ENCODE peak calls at places on chromosomes 5 and 9, in seven cellular contexts. One of them, this sample, is unnamed.
A peak's percentile ranks its signal among the peaks of the same experiment; 100 is the strongest.

GRCh38 chr9:2134391-2134790 is 119.2 kb downstream of the SMARCA2 start:
- DNase-seq in H1: no peak
- DNase-seq in mucosa of descending colon: no peak
- DNase-seq in left lung: no peak
- DNase-seq in heart left ventricle: no peak
- DNase-seq in colonic mucosa: no peak
- DNase-seq in IMR-90: peak; percentile 45
- DNase-seq in this sample: no peak

GRCh38 chr9:111474385-111474784 is 9.8 kb downstream of the ECPAS start:
- DNase-seq in left lung: no peak
- DNase-seq in H1: no peak
- DNase-seq in mucosa of descending colon: no peak
- DNase-seq in colonic mucosa: no peak
- DNase-seq in heart left ventricle: no peak
- DNase-seq in IMR-90: no peak
- DNase-seq in this sample: no peak

GRCh38 chr9:89850633-89851325 is 246.0 kb downstream of the GADD45G start:
- DNase-seq in left lung: no peak
- DNase-seq in H1: no peak
- DNase-seq in heart left ventricle: no peak
- DNase-seq in colonic mucosa: peak; percentile 60
- DNase-seq in mucosa of descending colon: no peak
- DNase-seq in IMR-90: peak; percentile 34
- DNase-seq in this sample: no peak

GRCh38 chr5:1118738-1119137 is 6.9 kb upstream of the SLC12A7 start:
- DNase-seq in left lung: no peak
- DNase-seq in mucosa of descending colon: peak; percentile 82
- DNase-seq in colonic mucosa: peak; percentile 84
- DNase-seq in IMR-90: no peak
- DNase-seq in H1: no peak
- DNase-seq in heart left ventricle: peak; percentile 64
- DNase-seq in this sample: peak; percentile 87

GRCh38 chr9:95336281-95336680 is 18.8 kb upstream of the FANCC start:
- DNase-seq in left lung: no peak
- DNase-seq in heart left ventricle: no peak
- DNase-seq in H1: no peak
- DNase-seq in IMR-90: no peak
- DNase-seq in colonic mucosa: no peak
- DNase-seq in mucosa of descending colon: no peak
- DNase-seq in this sample: no peak

GRCh38 chr9:134492281-134492691 is 149.3 kb upstream of the COL5A1 start:
- DNase-seq in left lung: no peak
- DNase-seq in H1: no peak
- DNase-seq in colonic mucosa: peak; percentile 38
- DNase-seq in IMR-90: peak; percentile 91
- DNase-seq in mucosa of descending colon: peak; percentile 41
- DNase-seq in heart left ventricle: no peak
- DNase-seq in this sample: peak; percentile 78

GRCh38 chr9:130368631-130369103 is 76.1 kb upstream of the ASS1 start:
- DNase-seq in left lung: no peak
- DNase-seq in colonic mucosa: no peak
- DNase-seq in heart left ventricle: no peak
- DNase-seq in mucosa of descending colon: no peak
- DNase-seq in IMR-90: no peak
- DNase-seq in H1: no peak
- DNase-seq in this sample: no peak

GRCh38 chr9:128787583-128788156 is 617 bp downstream of the TBC1D13 start:
- DNase-seq in IMR-90: no peak
- DNase-seq in left lung: peak; percentile 51
- DNase-seq in heart left ventricle: no peak
- DNase-seq in colonic mucosa: peak; percentile 51
- DNase-seq in mucosa of descending colon: no peak
- DNase-seq in H1: no peak
- DNase-seq in this sample: peak; percentile 39

GRCh38 chr5:150142800-150143724 is 12.6 kb downstream of the PDGFRB start:
- DNase-seq in heart left ventricle: peak; percentile 73
- DNase-seq in H1: no peak
- DNase-seq in left lung: no peak
- DNase-seq in mucosa of descending colon: peak; percentile 78
- DNase-seq in colonic mucosa: peak; percentile 59
- DNase-seq in IMR-90: peak; percentile 98
- DNase-seq in this sample: peak; percentile 69

GRCh38 chr9:129822825-129823162 is 1.1 kb downstream of the TOR1A start:
- DNase-seq in IMR-90: no peak
- DNase-seq in left lung: no peak
- DNase-seq in heart left ventricle: no peak
- DNase-seq in mucosa of descending colon: no peak
- DNase-seq in colonic mucosa: no peak
- DNase-seq in H1: no peak
- DNase-seq in this sample: peak; percentile 22

GRCh38 chr5:1299961-1300360 is 5.1 kb upstream of the TERT start:
- DNase-seq in IMR-90: no peak
- DNase-seq in H1: no peak
- DNase-seq in left lung: no peak
- DNase-seq in mucosa of descending colon: no peak
- DNase-seq in colonic mucosa: no peak
- DNase-seq in heart left ventricle: no peak
- DNase-seq in this sample: no peak

GRCh38 chr5:176360894-176361436 is 599 bp downstream of the KIAA1191 start:
- DNase-seq in heart left ventricle: no peak
- DNase-seq in H1: no peak
- DNase-seq in left lung: no peak
- DNase-seq in IMR-90: peak; percentile 4
- DNase-seq in mucosa of descending colon: no peak
- DNase-seq in colonic mucosa: peak; percentile 48
- DNase-seq in this sample: peak; percentile 38

GRCh38 chr5:171543486-171543885 is 124.0 kb downstream of the FGF18 start:
- DNase-seq in colonic mucosa: no peak
- DNase-seq in H1: no peak
- DNase-seq in left lung: no peak
- DNase-seq in IMR-90: peak; percentile 22
- DNase-seq in heart left ventricle: no peak
- DNase-seq in mucosa of descending colon: no peak
- DNase-seq in this sample: no peak

DNA sequence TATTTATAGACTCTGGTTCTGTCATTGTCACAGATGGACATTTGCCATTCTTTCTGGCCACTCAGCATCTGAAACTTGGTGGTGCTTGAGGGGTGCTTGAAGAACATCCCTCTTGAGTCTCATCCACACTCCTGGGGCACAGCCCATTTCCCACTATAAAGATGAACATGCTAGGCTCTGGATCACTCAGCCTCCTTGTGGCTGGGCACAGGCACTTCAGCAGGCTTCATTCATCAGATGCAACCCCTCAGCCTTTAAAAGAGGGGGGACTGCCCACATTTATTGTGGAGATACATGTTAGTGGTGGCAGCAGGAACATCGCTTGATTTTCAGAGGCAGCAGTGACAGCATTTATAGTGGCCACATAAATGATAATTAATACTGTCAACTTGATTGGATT is 124.7 kb upstream of the NIPBL start:
- DNase-seq in H1: no peak
- DNase-seq in mucosa of descending colon: no peak
- DNase-seq in heart left ventricle: no peak
- DNase-seq in colonic mucosa: no peak
- DNase-seq in IMR-90: no peak
- DNase-seq in left lung: no peak
- DNase-seq in this sample: no peak
- TF ChIP-seq CTCF in H1: peak; percentile 70
- TF ChIP-seq CTCF in mucosa of descending colon: no peak
- TF ChIP-seq CTCF in heart left ventricle: no peak
- TF ChIP-seq CTCF in colonic mucosa: no peak
- TF ChIP-seq CTCF in IMR-90: no peak
- TF ChIP-seq CTCF in left lung: no peak
- TF ChIP-seq CTCF in this sample: no peak

DNA sequence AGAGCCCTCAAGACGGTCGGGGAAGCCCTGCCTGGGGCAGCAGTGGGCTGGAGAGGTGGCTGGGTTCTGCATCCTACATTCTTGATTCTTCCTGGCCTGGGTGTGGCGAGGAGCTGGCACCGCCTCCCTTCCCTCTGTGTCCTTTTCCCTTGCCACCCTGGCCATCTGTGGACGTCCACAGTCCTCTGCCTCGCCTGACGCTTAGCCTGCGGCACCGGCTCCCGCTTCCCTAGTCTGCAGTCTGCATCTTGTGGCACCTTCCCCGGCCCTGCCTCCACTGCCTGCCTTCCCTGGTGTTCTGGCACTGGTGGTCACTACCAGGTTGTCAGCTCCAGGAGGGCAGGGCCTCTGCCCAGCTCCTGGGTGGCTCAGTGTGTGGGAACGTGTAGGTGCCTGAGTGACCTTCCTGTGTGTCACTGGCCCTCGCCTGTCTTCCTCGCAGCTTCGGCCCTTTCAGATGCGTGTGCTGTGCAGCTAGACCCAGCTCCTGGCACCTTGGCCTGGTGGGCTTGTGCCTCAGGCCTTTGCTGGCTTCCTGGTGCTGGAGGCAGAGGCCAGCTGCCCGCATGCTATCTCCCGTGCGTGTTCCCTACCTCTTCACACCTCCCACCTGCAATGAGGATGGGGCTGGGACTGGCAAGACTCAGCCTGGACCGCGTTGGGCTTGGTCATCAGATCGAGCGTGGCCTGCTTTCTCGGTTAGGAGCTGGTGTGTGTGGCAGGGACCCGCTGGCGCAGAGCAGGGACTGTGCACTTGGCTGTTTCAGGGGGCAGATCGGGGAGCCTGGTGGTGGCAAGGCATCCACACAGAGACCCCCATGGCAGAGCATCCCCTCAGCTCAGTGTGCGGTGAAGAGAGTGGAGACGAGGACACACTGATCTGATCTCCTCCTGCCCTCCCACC is 20.9 kb downstream of the TRAF2 start:
- DNase-seq in H1: no peak
- DNase-seq in IMR-90: no peak
- DNase-seq in colonic mucosa: no peak
- DNase-seq in mucosa of descending colon: no peak
- DNase-seq in left lung: no peak
- DNase-seq in heart left ventricle: no peak
- DNase-seq in this sample: no peak
- H3K36me3 ChIP-seq in H1: peaks cover 24% of the 10 kb centered on the region
- H3K36me3 ChIP-seq in IMR-90: peaks cover 25% of the 10 kb centered on the region
- H3K36me3 ChIP-seq in colonic mucosa: peaks cover 10% of the 10 kb centered on the region
- H3K36me3 ChIP-seq in mucosa of descending colon: no peaks in the 10 kb centered on the region
- H3K36me3 ChIP-seq in left lung: no peaks in the 10 kb centered on the region
- H3K36me3 ChIP-seq in heart left ventricle: peaks cover 45% of the 10 kb centered on the region
- H3K36me3 ChIP-seq in this sample: no peaks in the 10 kb centered on the region

GRCh38 chr9:127776195-127776918 is 2.1 kb downstream of the SH2D3C start:
- DNase-seq in colonic mucosa: peak; percentile 52
- DNase-seq in IMR-90: no peak
- DNase-seq in H1: peak; percentile 76
- DNase-seq in left lung: no peak
- DNase-seq in mucosa of descending colon: peak; percentile 81
- DNase-seq in heart left ventricle: peak; percentile 49
- DNase-seq in this sample: no peak
- H3K4me1 ChIP-seq in colonic mucosa: no peaks in the 10 kb centered on the region
- H3K4me1 ChIP-seq in IMR-90: no peaks in the 10 kb centered on the region
- H3K4me1 ChIP-seq in H1: peaks cover 20% of the 10 kb centered on the region
- H3K4me1 ChIP-seq in left lung: no peaks in the 10 kb centered on the region
- H3K4me1 ChIP-seq in mucosa of descending colon: peaks cover 7% of the 10 kb centered on the region
- H3K4me1 ChIP-seq in heart left ventricle: peaks cover 5% of the 10 kb centered on the region
- H3K4me1 ChIP-seq in this sample: peaks cover 4% of the 10 kb centered on the region

DNA sequence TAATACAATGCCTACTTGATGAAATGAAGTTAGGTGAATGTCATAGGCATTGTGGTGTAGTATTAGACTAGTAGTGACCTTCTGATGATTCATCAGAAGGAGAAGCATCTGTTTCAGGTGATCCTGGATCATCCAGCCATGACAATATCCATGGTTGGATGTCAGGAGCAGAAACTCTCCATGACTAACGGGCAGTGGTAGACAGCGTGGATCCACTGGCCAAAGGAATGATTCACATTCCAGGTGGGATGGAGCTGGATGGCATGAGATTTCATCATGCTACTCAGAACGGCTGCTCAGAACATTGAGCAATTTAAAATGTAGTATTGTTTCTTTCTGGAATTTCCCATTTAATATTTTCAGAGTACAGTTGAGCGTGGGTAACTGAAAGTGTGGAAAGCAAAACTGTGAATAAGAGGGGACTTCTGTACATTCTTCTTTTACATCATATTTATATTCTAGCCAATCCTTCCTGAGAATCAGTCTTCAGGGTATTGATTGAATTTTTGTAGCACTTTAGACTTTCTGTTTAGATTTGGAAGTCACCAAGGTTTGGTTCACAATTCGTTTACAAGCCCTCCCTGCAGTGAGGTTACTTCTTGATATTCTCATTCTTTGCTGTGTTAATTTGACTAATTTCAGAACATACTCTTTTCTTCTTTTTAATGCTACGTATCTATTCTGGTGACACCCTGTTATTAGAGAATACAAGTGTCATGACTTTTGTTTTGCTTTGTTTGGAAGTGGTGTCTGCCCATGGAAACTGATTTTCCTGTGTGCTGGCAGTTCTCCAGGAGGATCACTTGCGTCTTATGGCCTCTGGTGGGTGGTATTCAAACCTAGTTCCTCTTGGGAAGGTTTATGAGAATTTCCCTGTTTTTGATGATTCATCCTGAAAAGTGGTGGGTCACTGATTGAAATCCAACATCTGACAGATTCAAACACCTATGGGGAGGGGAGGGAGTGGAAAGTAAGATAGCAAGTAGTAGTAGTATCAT is 12.2 kb upstream of the CLINT1 start:
- DNase-seq in mucosa of descending colon: no peak
- DNase-seq in heart left ventricle: no peak
- DNase-seq in IMR-90: peak; percentile 54
- DNase-seq in colonic mucosa: no peak
- DNase-seq in left lung: no peak
- DNase-seq in H1: no peak
- DNase-seq in this sample: no peak
- TF ChIP-seq CTCF in mucosa of descending colon: no peak
- TF ChIP-seq CTCF in heart left ventricle: no peak
- TF ChIP-seq CTCF in IMR-90: peak; percentile 15
- TF ChIP-seq CTCF in colonic mucosa: no peak
- TF ChIP-seq CTCF in left lung: no peak
- TF ChIP-seq CTCF in H1: no peak
- TF ChIP-seq CTCF in this sample: no peak

GRCh38 chr5:31496301-31496700 is 35.6 kb downstream of the DROSHA start:
- DNase-seq in colonic mucosa: no peak
- DNase-seq in heart left ventricle: no peak
- DNase-seq in IMR-90: no peak
- DNase-seq in H1: no peak
- DNase-seq in mucosa of descending colon: no peak
- DNase-seq in left lung: no peak
- DNase-seq in this sample: no peak
- H3K36me3 ChIP-seq in colonic mucosa: peaks cover 4% of the 10 kb centered on the region
- H3K36me3 ChIP-seq in heart left ventricle: peaks cover 96% of the 10 kb centered on the region
- H3K36me3 ChIP-seq in IMR-90: peaks cover 45% of the 10 kb centered on the region
- H3K36me3 ChIP-seq in H1: peaks cover 69% of the 10 kb centered on the region
- H3K36me3 ChIP-seq in mucosa of descending colon: no peaks in the 10 kb centered on the region
- H3K36me3 ChIP-seq in left lung: no peaks in the 10 kb centered on the region
- H3K36me3 ChIP-seq in this sample: no peaks in the 10 kb centered on the region